ENCODE peak calls at places on chromosomes 11 and 22, in eight cellular contexts. V, I, D, K, Q, G, M and O are unnamed samples.
A peak's percentile ranks its signal among the peaks of the same experiment; 100 is the strongest.

GRCh38 chr11:44011797-44012196 is 36.0 kb upstream of the ACCSL start:
- DNase-seq in V (peak; percentile 66), I (no peak), D (no peak), K (peak; percentile 13), Q (no peak), G (no peak), M (no peak), O (no peak)

GRCh38 chr11:81989093-81989492 is 744.6 kb downstream of the FAM181B start:
- DNase-seq in V (no peak), I (no peak), D (no peak), K (no peak), Q (no peak), G (no peak), M (no peak), O (no peak)

GRCh38 chr22:25053153-25053805 is 100.8 kb downstream of the KIAA1671 start:
- DNase-seq in V (no peak), I (no peak), D (no peak), K (no peak), Q (no peak), G (no peak), M (no peak), O (no peak)

GRCh38 chr11:33325456-33325855 is 68.3 kb downstream of the HIPK3 start:
- DNase-seq in V (no peak), I (no peak), D (no peak), K (no peak), Q (no peak), G (no peak), M (no peak), O (no peak)

GRCh38 chr11:2799881-2800654 is 85.5 kb downstream of the CDKN1C start:
- DNase-seq in V (no peak), I (no peak), D (peak; percentile 21), K (peak; percentile 74), Q (peak; percentile 19), G (no peak), M (no peak), O (no peak)

GRCh38 chr22:50311606-50312351 is 4.3 kb upstream of the PLXNB2 start:
- DNase-seq in V (no peak), I (no peak), D (no peak), K (no peak), Q (no peak), G (no peak), M (no peak), O (no peak)

GRCh38 chr11:12998336-12998735 is 10.8 kb upstream of the RASSF10 start:
- DNase-seq in V (no peak), I (no peak), D (no peak), K (no peak), Q (no peak), G (no peak), M (no peak), O (no peak)

GRCh38 chr11:60854140-60854846 is 1.5 kb downstream of the PTGDR2 start:
- DNase-seq in V (no peak), I (no peak), D (peak; percentile 23), K (no peak), Q (no peak), G (no peak), M (no peak), O (no peak)

GRCh38 chr11:44316388-44317240 is 6.7 kb upstream of the ALX4 start:
- DNase-seq in V (no peak), I (no peak), D (no peak), K (no peak), Q (no peak), G (peak; percentile 39), M (no peak), O (no peak)

GRCh38 chr11:9741260-9741659 is 77.4 kb downstream of the SWAP70 start:
- DNase-seq in V (no peak), I (no peak), D (no peak), K (no peak), Q (peak; percentile 82), G (peak; percentile 55), M (no peak), O (no peak)

GRCh38 chr11:65588199-65589054 is 7.2 kb downstream of the KCNK7 start:
- DNase-seq in V (peak; percentile 32), I (peak; percentile 44), D (peak; percentile 79), K (no peak), Q (peak; percentile 79), G (peak; percentile 77), M (no peak), O (peak; percentile 85)

GRCh38 chr11:31822604-31823371 is 11.7 kb upstream of the PAX6 start:
- DNase-seq in V (no peak), I (no peak), D (no peak), K (no peak), Q (no peak), G (no peak), M (no peak), O (no peak)

GRCh38 chr11:11662578-11662977 is 40.8 kb upstream of the GALNT18 start:
- DNase-seq in V (no peak), I (no peak), D (no peak), K (no peak), Q (no peak), G (no peak), M (no peak), O (no peak)

DNA sequence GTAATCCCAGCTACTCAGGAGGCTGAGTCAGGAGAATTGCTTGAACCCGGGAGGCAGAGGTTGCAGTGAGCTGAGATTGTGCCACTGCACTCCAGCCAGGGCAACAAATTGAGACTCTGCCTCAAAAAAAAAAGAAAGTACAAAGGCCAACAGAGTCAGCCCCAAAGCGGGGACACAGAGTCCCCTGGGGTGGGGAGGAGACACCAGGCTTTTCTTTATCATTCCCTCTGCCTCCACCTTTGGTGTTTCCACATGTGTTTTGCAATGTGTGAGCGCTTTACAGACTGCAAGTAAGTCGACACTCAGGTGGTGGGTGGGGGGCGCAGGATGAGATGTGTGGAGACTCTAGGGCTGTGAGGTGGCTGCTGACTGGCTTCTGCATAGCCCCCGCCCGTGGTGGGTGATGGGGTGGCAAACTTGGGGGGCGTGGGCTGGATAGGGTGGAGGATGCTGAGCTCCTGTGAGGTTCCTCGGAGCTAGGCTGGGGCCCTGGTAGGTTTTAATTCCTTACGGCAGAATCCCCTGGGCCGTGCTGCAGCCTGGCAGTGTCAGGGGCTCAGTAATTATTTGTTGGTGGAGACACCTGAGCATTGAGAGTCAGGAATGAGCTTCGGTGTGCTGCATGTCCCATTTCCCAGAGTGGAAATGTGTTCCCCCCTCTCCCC is 177.2 kb downstream of the CTTN start:
- DNase-seq in V (no peak), I (no peak), D (no peak), K (no peak), Q (no peak), G (no peak), M (no peak), O (no peak)
- TF ChIP-seq POLR2A in V (no peak), I (no peak), D (no peak), K (no peak), Q (no peak), G (no peak), M (no peak), O (no peak)

DNA sequence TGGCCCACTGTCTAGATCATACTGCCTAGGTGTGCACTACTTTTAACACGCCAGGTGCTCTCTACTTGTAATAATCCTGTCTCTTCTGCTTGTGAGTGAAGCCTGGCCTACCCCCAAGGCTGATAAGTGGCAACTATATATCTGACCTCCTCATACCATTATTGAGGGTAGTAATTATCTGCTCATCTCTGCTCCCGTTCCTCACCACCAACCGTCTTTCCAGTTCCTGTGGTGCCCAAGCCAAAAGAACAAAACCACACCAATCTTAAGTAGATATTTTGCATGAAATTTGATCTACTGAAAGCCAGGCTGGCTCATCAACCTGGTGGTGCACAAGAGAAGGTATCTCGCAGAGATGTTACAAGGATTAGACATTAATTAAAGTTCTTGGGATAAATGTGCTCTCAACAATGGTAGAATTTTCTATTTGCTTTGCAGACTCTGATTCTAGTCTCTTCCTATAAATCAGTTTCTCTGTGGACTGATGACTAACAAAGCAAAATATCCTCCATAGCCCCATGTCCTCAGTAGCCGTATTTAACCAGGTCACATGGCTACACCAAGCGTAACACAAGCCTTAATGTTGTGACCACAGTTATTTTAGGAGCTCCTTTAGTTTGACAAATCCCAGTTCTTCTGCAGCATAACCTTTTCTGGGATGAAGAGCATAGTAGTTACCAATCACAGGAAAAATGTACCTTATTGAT is 267.2 kb downstream of the NTM start:
- DNase-seq in V (no peak), I (no peak), D (no peak), K (no peak), Q (no peak), G (no peak), M (no peak), O (no peak)
- TF ChIP-seq POLR2A in V (no peak), I (no peak), D (no peak), K (no peak), Q (no peak), G (no peak), M (no peak), O (no peak)

DNA sequence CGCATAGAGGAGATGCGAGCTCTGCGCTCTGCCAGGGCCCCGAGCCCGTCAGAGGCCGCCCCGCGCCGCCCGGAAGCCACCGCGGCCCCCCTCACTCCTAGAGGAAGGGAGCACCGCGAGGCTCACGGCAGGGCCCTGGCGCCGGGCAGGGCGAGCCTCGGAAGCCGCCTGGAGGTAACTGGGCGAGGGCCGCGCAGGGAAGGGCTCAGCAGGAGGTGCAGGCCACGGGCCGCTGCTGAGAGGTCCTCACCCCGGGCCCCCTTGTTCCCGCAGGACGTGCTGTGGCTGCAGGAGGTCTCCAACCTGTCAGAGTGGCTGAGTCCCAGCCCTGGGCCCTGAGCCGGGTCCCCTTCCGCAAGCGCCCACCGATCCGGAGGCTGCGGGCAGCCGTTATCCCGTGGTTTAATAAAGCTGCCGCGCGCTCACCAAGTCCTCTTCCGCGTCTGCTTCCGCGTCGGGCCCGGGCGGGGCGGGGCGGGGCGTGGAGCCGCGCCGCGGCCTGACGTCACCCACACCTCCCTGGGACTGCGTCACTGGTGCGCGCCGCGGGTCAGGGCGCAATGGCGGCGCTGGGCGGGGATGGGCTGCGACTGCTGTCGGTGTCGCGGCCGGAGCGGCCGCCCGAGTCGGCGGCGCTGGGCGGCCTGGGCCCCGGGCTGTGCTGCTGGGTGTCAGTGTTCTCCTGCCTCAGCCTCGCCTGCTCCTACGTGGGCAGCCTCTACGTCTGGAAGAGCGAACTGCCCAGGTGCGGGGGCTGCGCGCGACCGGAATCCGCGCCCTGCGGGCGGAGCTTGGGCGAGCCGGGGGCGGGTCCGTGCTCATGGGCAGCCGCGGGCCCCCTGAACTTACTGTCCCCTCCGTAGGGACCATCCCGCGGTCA is at the start of gene RCE1:
- DNase-seq in V (peak; percentile 85), I (peak; percentile 85), D (peak; percentile 93), K (peak; percentile 90), Q (peak; percentile 89), G (peak; percentile 93), M (peak; percentile 65), O (peak; percentile 77)
- TF ChIP-seq POLR2A in V (peak; percentile 94), I (peak; percentile 91), D (peak; percentile 90), K (peak; percentile 81), Q (peak; percentile 63), G (peak; percentile 81), M (peak; percentile 57), O (peak; percentile 91)

GRCh38 chr11:86066033-86066432 is 2.9 kb downstream of the PICALM start:
- DNase-seq in V (no peak), I (no peak), D (no peak), K (no peak), Q (no peak), G (no peak), M (no peak), O (no peak)

GRCh38 chr11:86068138-86068861 is 584 bp downstream of the PICALM start:
- DNase-seq in V (no peak), I (peak; percentile 33), D (peak; percentile 54), K (peak; percentile 82), Q (peak; percentile 40), G (peak; percentile 33), M (no peak), O (no peak)

GRCh38 chr11:86068951-86069407 is at the start of gene PICALM:
- DNase-seq in V (peak; percentile 99), I (peak; percentile 97), D (peak; percentile 99), K (peak; percentile 99), Q (peak; percentile 100), G (peak; percentile 98), M (peak; percentile 96), O (peak; percentile 86)

GRCh38 chr11:86066606-86067229 is 2.2 kb downstream of the PICALM start:
- DNase-seq in V (no peak), I (no peak), D (no peak), K (no peak), Q (no peak), G (no peak), M (no peak), O (no peak)

GRCh38 chr11:86067230-86068137 is 1.4 kb downstream of the PICALM start:
- DNase-seq in V (no peak), I (no peak), D (no peak), K (no peak), Q (no peak), G (no peak), M (no peak), O (no peak)
- TF ChIP-seq POLR2A in V (no peak), I (no peak), D (no peak), K (no peak), Q (no peak), G (no peak), M (no peak), O (no peak)